ENCODE peak calls at places on chromosomes 6 and 20, in five cellular contexts. F is small intestine, Z is AG04449, W is fibroblast of lung, P is C1 segment of cervical spinal cord. V is an unnamed sample.

GRCh38 chr6:24991748-24992467 is 56.1 kb upstream of the RIPOR2 start:
- DNase-seq in W (peak; percentile 58), P (peak; percentile 7), F (peak; percentile 66), Z (no peak), V (peak; percentile 55)

GRCh38 chr6:90170601-90171000 is 126.0 kb downstream of the BACH2 start:
- DNase-seq in Z (no peak), P (no peak), W (no peak), F (no peak), V (no peak)

GRCh38 chr20:57148266-57148665 is 118.2 kb downstream of the BMP7 start:
- DNase-seq in W (no peak), P (no peak), F (no peak), Z (no peak), V (peak; percentile 29)

GRCh38 chr6:1770435-1770843 is 160.7 kb downstream of the FOXC1 start:
- DNase-seq in F (no peak), Z (no peak), P (no peak), W (no peak), V (no peak)

GRCh38 chr6:165573671-165574070 is 89.4 kb downstream of the PDE10A start:
- DNase-seq in W (peak; percentile 77), P (no peak), Z (no peak), F (peak; percentile 75), V (peak; percentile 67)

GRCh38 chr20:41786158-41786557 is 168.0 kb upstream of the CHD6 start:
- DNase-seq in W (peak; percentile 7), P (no peak), F (no peak), Z (peak; percentile 34), V (peak; percentile 17)

GRCh38 chr6:167152858-167153257 is 4.9 kb downstream of the GPR31 start:
- DNase-seq in Z (no peak), W (no peak), F (no peak), P (no peak), V (no peak)

GRCh38 chr20:21139881-21140566 is 14.1 kb downstream of the KIZ start:
- DNase-seq in P (no peak), F (no peak), W (no peak), Z (no peak), V (no peak)

GRCh38 chr6:38498085-38498484 is 141.6 kb downstream of the BTBD9 start:
- DNase-seq in W (no peak), P (no peak), Z (no peak), F (peak; percentile 20), V (no peak)

GRCh38 chr6:159084493-159085091 is 39.8 kb upstream of the TAGAP start:
- DNase-seq in F (no peak), P (no peak), W (peak; percentile 93), Z (peak; percentile 34), V (peak; percentile 57)

GRCh38 chr20:62525014-62525413 is 49.2 kb upstream of the GATA5 start:
- DNase-seq in P (no peak), W (no peak), F (no peak), Z (no peak), V (no peak)

GRCh38 chr20:48695255-48695654 is 132.5 kb downstream of the PREX1 start:
- DNase-seq in Z (no peak), F (no peak), P (no peak), W (no peak), V (peak; percentile 38)

GRCh38 chr6:104118274-104118673 is 741.4 kb downstream of the HACE1 start:
- DNase-seq in W (peak; percentile 4), F (no peak), Z (peak; percentile 4), P (no peak), V (peak; percentile 53)

GRCh38 chr20:3766381-3766780 is 1.2 kb downstream of the ADISSP start:
- DNase-seq in P (no peak), W (no peak), F (no peak), Z (no peak), V (no peak)

GRCh38 chr6:36076178-36077088 is 48.8 kb downstream of the MAPK14 start:
- DNase-seq in Z (no peak), W (no peak), P (no peak), F (no peak), V (peak; percentile 91)

GRCh38 chr6:135323202-135323668 is 142.1 kb downstream of the MYB start:
- DNase-seq in P (no peak), W (no peak), F (no peak), Z (no peak), V (peak; percentile 61)

GRCh38 chr6:110491644-110492317 is 15.4 kb upstream of the SLC22A16 start:
- DNase-seq in P (no peak), Z (no peak), W (peak; percentile 73), F (no peak), V (peak; percentile 66)

GRCh38 chr6:107102414-107102805 is 12.9 kb downstream of the BEND3 start:
- DNase-seq in W (no peak), Z (no peak), P (no peak), F (no peak), V (no peak)

GRCh38 chr20:62902926-62903615 is 23.2 kb downstream of the DIDO1 start:
- DNase-seq in Z (no peak), P (no peak), F (no peak), W (peak; percentile 67), V (peak; percentile 54)

GRCh38 chr6:82646231-82646615 is 282.6 kb downstream of the TPBG start:
- DNase-seq in F (no peak), W (no peak), Z (no peak), P (no peak), V (no peak)

GRCh38 chr6:55704421-55704820 is 125.4 kb upstream of the HMGCLL1 start:
- DNase-seq in W (peak; percentile 23), P (no peak), F (no peak), Z (no peak), V (peak; percentile 46)

GRCh38 chr6:55918639-55919038 is 43.2 kb upstream of the BMP5 start:
- DNase-seq in F (no peak), W (peak; percentile 74), P (no peak), Z (peak; percentile 34), V (peak; percentile 13)

GRCh38 chr6:90062051-90062450 is 167.8 kb downstream of the GJA10 start:
- DNase-seq in W (no peak), P (no peak), F (no peak), Z (no peak), V (no peak)

GRCh38 chr6:26124550-26125014 is 37.4 kb downstream of the HFE start:
- DNase-seq in P (no peak), W (peak; percentile 8), F (peak; percentile 61), Z (no peak), V (no peak)

GRCh38 chr20:11108102-11108842 is 434.5 kb upstream of the JAG1 start:
- DNase-seq in F (no peak), Z (no peak), P (no peak), W (peak; percentile 22), V (no peak)

GRCh38 chr6:10398439-10399218 is 16.2 kb downstream of the TFAP2A start:
- DNase-seq in P (no peak), F (no peak), W (no peak), Z (no peak), V (no peak)

GRCh38 chr20:16926626-16927025 is 178.5 kb downstream of the OTOR start:
- DNase-seq in F (peak; percentile 70), W (no peak), P (no peak), Z (no peak), V (no peak)

GRCh38 chr6:166627875-166628849 is 1.1 kb upstream of the RPS6KA2 start:
- DNase-seq in F (peak; percentile 77), W (peak; percentile 47), P (no peak), Z (no peak), V (peak; percentile 50)

GRCh38 chr6:6723792-6724318 is 135.3 kb downstream of the LY86 start:
- DNase-seq in Z (no peak), F (peak; percentile 83), P (no peak), W (no peak), V (no peak)

GRCh38 chr20:64223526-64224067 is 32.0 kb upstream of the PCMTD2 start:
- DNase-seq in P (peak; percentile 28), W (peak; percentile 31), F (no peak), Z (no peak), V (peak; percentile 58)

GRCh38 chr6:127342946-127343752 is at the start of gene ECHDC1:
- DNase-seq in P (peak; percentile 80), Z (no peak), F (peak; percentile 60), W (peak; percentile 81), V (peak; percentile 75)

GRCh38 chr20:44309763-44310663 is 989 bp downstream of the FITM2 start:
- DNase-seq in P (no peak), W (peak; percentile 84), F (no peak), Z (peak; percentile 9), V (peak; percentile 81)

GRCh38 chr6:155436981-155437749 is 18.5 kb downstream of the NOX3 start:
- DNase-seq in F (peak; percentile 35), Z (no peak), W (peak; percentile 49), P (no peak), V (no peak)

GRCh38 chr6:1993049-1993448 is 252.4 kb downstream of the GMDS start:
- DNase-seq in W (peak; percentile 24), F (no peak), P (no peak), Z (no peak), V (no peak)

GRCh38 chr6:53999088-53999755 is 112.0 kb upstream of the MLIP start:
- DNase-seq in P (no peak), Z (no peak), F (no peak), W (no peak), V (no peak)

GRCh38 chr6:7730411-7730810 is 4.5 kb downstream of the BMP6 start:
- DNase-seq in W (no peak), P (no peak), Z (no peak), F (no peak), V (peak; percentile 51)

GRCh38 chr6:10268661-10269060 is 146.2 kb downstream of the TFAP2A start:
- DNase-seq in Z (no peak), F (no peak), P (no peak), W (no peak), V (no peak)

GRCh38 chr20:25571240-25571639 is 14.1 kb downstream of the NINL start:
- DNase-seq in P (no peak), F (peak; percentile 12), Z (no peak), W (no peak), V (no peak)

GRCh38 chr6:140663094-140663493 is 1288.6 kb upstream of the CITED2 start:
- DNase-seq in F (no peak), Z (no peak), P (no peak), W (no peak), V (no peak)

GRCh38 chr6:21033575-21034026 is 499.3 kb downstream of the CDKAL1 start:
- DNase-seq in F (no peak), P (no peak), W (peak; percentile 94), Z (peak; percentile 57), V (peak; percentile 85)

V was measured in fibroblast of villous mesenchyme.